ENCODE peak calls at places on chromosomes 1 and 21, in nine cellular contexts. R is anterior cingulate cortex; Z is EH; M is left colon; E is putamen; Y is T-helper 9 cell; F is glomerular endothelial cell; P is iPS-NIHi11; B is activated naive CD4-positive, alpha-beta T cell. T is an unnamed sample.

GRCh38 chr1:68916227-68916853 is 419.5 kb upstream of the DEPDC1 start:
- DNase-seq in R (peak), Z (no peak), M (no peak), E (peak), Y (no peak), F (no peak), P (peak), B (no peak), T (peak)

GRCh38 chr1:214808845-214809460 is 206.0 kb downstream of the CENPF start:
- DNase-seq in R (no peak), Z (peak), M (no peak), E (no peak), Y (no peak), F (no peak), P (peak), B (no peak), T (peak)

GRCh38 chr1:36479505-36480051 is 3.1 kb downstream of the CSF3R start:
- DNase-seq in R (no peak), Z (peak), M (no peak), E (no peak), Y (no peak), F (no peak), P (no peak), B (no peak), T (peak)

GRCh38 chr1:218351617-218352438 is 6.7 kb downstream of the TGFB2 start:
- DNase-seq in R (no peak), Z (peak), M (no peak), E (no peak), Y (peak), F (no peak), P (peak), B (no peak), T (peak)

GRCh38 chr1:244104309-244105060 is 53.4 kb downstream of the ZBTB18 start:
- DNase-seq in R (no peak), Z (peak), M (no peak), E (no peak), Y (no peak), F (no peak), P (no peak), B (no peak), T (peak)

GRCh38 chr1:117732065-117732789 is 126.4 kb downstream of the TENT5C start:
- DNase-seq in R (no peak), Z (no peak), M (no peak), E (no peak), Y (no peak), F (no peak), P (no peak), B (no peak), T (no peak)

GRCh38 chr21:28337319-28337718 is 655.4 kb downstream of the LTN1 start:
- DNase-seq in R (no peak), Z (peak), M (no peak), E (peak), Y (no peak), F (peak), P (no peak), B (no peak), T (no peak)

GRCh38 chr1:204503913-204504519 is 9.4 kb upstream of the PIK3C2B start:
- DNase-seq in R (no peak), Z (no peak), M (no peak), E (no peak), Y (no peak), F (no peak), P (no peak), B (no peak), T (no peak)

GRCh38 chr1:174352883-174353608 is 94.7 kb upstream of the GPR52 start:
- DNase-seq in R (no peak), Z (no peak), M (no peak), E (no peak), Y (no peak), F (no peak), P (no peak), B (no peak), T (no peak)

GRCh38 chr1:86537928-86538695 is 8.8 kb upstream of the CLCA4 start:
- DNase-seq in R (no peak), Z (peak), M (no peak), E (no peak), Y (no peak), F (no peak), P (no peak), B (no peak), T (no peak)

GRCh38 chr1:19974822-19975416 is 4.5 kb downstream of the PLA2G2A start:
- DNase-seq in R (no peak), Z (peak), M (peak), E (no peak), Y (no peak), F (peak), P (peak), B (no peak), T (peak)

GRCh38 chr1:244353572-244354091 is 98.1 kb downstream of the ADSS2 start:
- DNase-seq in R (no peak), Z (peak), M (peak), E (peak), Y (no peak), F (peak), P (peak), B (no peak), T (peak)

GRCh38 chr1:162882248-162882666 is 21.3 kb upstream of the CCDC190 start:
- DNase-seq in R (peak), Z (peak), M (no peak), E (no peak), Y (no peak), F (no peak), P (no peak), B (no peak), T (peak)

GRCh38 chr1:154501423-154502065 is 475 bp upstream of the TDRD10 start:
- DNase-seq in R (no peak), Z (no peak), M (no peak), E (no peak), Y (no peak), F (no peak), P (peak), B (no peak), T (no peak)

GRCh38 chr1:116036255-116036654 is 59.9 kb downstream of the SLC22A15 start:
- DNase-seq in R (no peak), Z (no peak), M (no peak), E (no peak), Y (no peak), F (no peak), P (peak), B (no peak), T (no peak)

GRCh38 chr1:117001254-117001927 is at the start of gene CD101:
- DNase-seq in R (no peak), Z (no peak), M (no peak), E (no peak), Y (no peak), F (no peak), P (no peak), B (no peak), T (no peak)

GRCh38 chr1:225882699-225883615 is 777 bp upstream of the TMEM63A start:
- DNase-seq in R (peak), Z (peak), M (peak), E (peak), Y (no peak), F (no peak), P (peak), B (no peak), T (peak)

GRCh38 chr1:34162852-34163766 is 1.9 kb downstream of the CSMD2 start:
- DNase-seq in R (peak), Z (peak), M (peak), E (peak), Y (no peak), F (no peak), P (peak), B (no peak), T (peak)

GRCh38 chr1:109546311-109547109 is 1.9 kb upstream of the GNAI3 start:
- DNase-seq in R (peak), Z (peak), M (peak), E (peak), Y (peak), F (peak), P (peak), B (peak), T (peak)

GRCh38 chr1:150609726-150610125 is 19.7 kb downstream of the ENSA start:
- DNase-seq in R (no peak), Z (no peak), M (no peak), E (no peak), Y (no peak), F (no peak), P (no peak), B (no peak), T (no peak)

GRCh38 chr1:44811234-44811633 is 2.9 kb downstream of the BTBD19 start:
- DNase-seq in R (no peak), Z (no peak), M (peak), E (no peak), Y (no peak), F (no peak), P (no peak), B (no peak), T (peak)

GRCh38 chr1:84361796-84362195 is 36.5 kb upstream of the DNASE2B start:
- DNase-seq in R (no peak), Z (no peak), M (no peak), E (no peak), Y (no peak), F (no peak), P (no peak), B (no peak), T (no peak)

GRCh38 chr1:247330548-247331171 is 1.0 kb downstream of the ZNF496 start:
- DNase-seq in R (no peak), Z (no peak), M (no peak), E (no peak), Y (no peak), F (no peak), P (peak), B (no peak), T (peak)

GRCh38 chr1:218743861-218744505 is 398.8 kb downstream of the TGFB2 start:
- DNase-seq in R (no peak), Z (no peak), M (no peak), E (no peak), Y (no peak), F (no peak), P (no peak), B (no peak), T (no peak)

GRCh38 chr1:117367769-117368059 is 465 bp downstream of the MAN1A2 start:
- DNase-seq in R (no peak), Z (peak), M (no peak), E (no peak), Y (no peak), F (no peak), P (no peak), B (no peak), T (no peak)

GRCh38 chr21:44557491-44558328 is 885 bp downstream of the KRTAP10-3 start:
- DNase-seq in R (no peak), Z (no peak), M (no peak), E (no peak), Y (no peak), F (no peak), P (no peak), B (no peak), T (no peak)

GRCh38 chr1:206589206-206589605 is 23.1 kb downstream of the EIF2D start:
- DNase-seq in R (no peak), Z (peak), M (no peak), E (no peak), Y (no peak), F (no peak), P (no peak), B (no peak), T (peak)

GRCh38 chr21:38664315-38664714 is 141.4 kb upstream of the ETS2 start:
- DNase-seq in R (no peak), Z (no peak), M (no peak), E (no peak), Y (no peak), F (no peak), P (peak), B (no peak), T (no peak)

GRCh38 chr1:39525366-39526165 is 34.1 kb downstream of the BMP8A start:
- DNase-seq in R (no peak), Z (no peak), M (no peak), E (no peak), Y (no peak), F (no peak), P (no peak), B (no peak), T (peak)

T was measured in osteoblast.